ENCODE peak calls at places on chromosome 21, in seven cellular contexts. K is HCT116, N is SK-N-SH, O is K562, Z is HepG2, X is GM12878, B is H1. M is an unnamed sample.

GRCh38 chr21:14863745-14864210 is 201.0 kb downstream of the NRIP1 start:
- DNase-seq in K (no peak), N (no peak), O (no peak), Z (peak), X (no peak), B (no peak), M (no peak)

GRCh38 chr21:36512971-36513370 is 33.0 kb upstream of the CLDN14 start:
- DNase-seq in K (no peak), N (no peak), O (peak), Z (no peak), X (no peak), B (no peak), M (no peak)

GRCh38 chr21:16211339-16212303 is 481.8 kb downstream of the USP25 start:
- DNase-seq in K (no peak), N (no peak), O (no peak), Z (no peak), X (no peak), B (no peak), M (no peak)

GRCh38 chr21:37849703-37850102 is 66.6 kb downstream of the KCNJ6 start:
- DNase-seq in K (no peak), N (no peak), O (no peak), Z (no peak), X (no peak), B (no peak), M (no peak)

GRCh38 chr21:38968887-38969543 is 163.3 kb downstream of the ETS2 start:
- DNase-seq in K (no peak), N (no peak), O (no peak), Z (peak), X (no peak), B (no peak), M (no peak)

GRCh38 chr21:38721983-38722382 is 83.7 kb upstream of the ETS2 start:
- DNase-seq in K (no peak), N (no peak), O (no peak), Z (no peak), X (no peak), B (no peak), M (no peak)

GRCh38 chr21:16280731-16281130 is 550.9 kb downstream of the USP25 start:
- DNase-seq in K (no peak), N (no peak), O (no peak), Z (no peak), X (no peak), B (no peak), M (no peak)

GRCh38 chr21:41411449-41412089 is 14.5 kb upstream of the MX1 start:
- DNase-seq in K (no peak), N (no peak), O (no peak), Z (peak), X (peak), B (peak), M (no peak)

GRCh38 chr21:39096754-39097153 is 86.5 kb downstream of the PSMG1 start:
- DNase-seq in K (no peak), N (no peak), O (no peak), Z (no peak), X (no peak), B (peak), M (no peak)

GRCh38 chr21:41024341-41025056 is 143.5 kb upstream of the BACE2 start:
- DNase-seq in K (no peak), N (no peak), O (no peak), Z (no peak), X (no peak), B (no peak), M (peak)

GRCh38 chr21:38561205-38561604 is 62.9 kb upstream of the ERG start:
- DNase-seq in K (no peak), N (no peak), O (no peak), Z (no peak), X (no peak), B (no peak), M (no peak)

GRCh38 chr21:25496825-25497482 is 110.3 kb downstream of the MRPL39 start:
- DNase-seq in K (no peak), N (no peak), O (no peak), Z (no peak), X (no peak), B (no peak), M (no peak)

GRCh38 chr21:15098908-15099307 is 34.1 kb upstream of the NRIP1 start:
- DNase-seq in K (no peak), N (no peak), O (no peak), Z (no peak), X (no peak), B (no peak), M (no peak)

GRCh38 chr21:25412090-25412489 is 195.2 kb downstream of the MRPL39 start:
- DNase-seq in K (no peak), N (no peak), O (no peak), Z (no peak), X (no peak), B (no peak), M (no peak)

GRCh38 chr21:10521091-10521598 is at the start of gene TPTE:
- DNase-seq in K (no peak), N (peak), O (peak), Z (no peak), X (no peak), B (no peak), M (no peak)

GRCh38 chr21:38625000-38625399 is 126.7 kb upstream of the ERG start:
- DNase-seq in K (no peak), N (no peak), O (no peak), Z (no peak), X (no peak), B (no peak), M (no peak)

GRCh38 chr21:38712076-38712475 is 93.7 kb upstream of the ETS2 start:
- DNase-seq in K (peak), N (peak), O (no peak), Z (peak), X (no peak), B (no peak), M (peak)

GRCh38 chr21:29228306-29228705 is 70.4 kb upstream of the BACH1 start:
- DNase-seq in K (no peak), N (no peak), O (no peak), Z (no peak), X (no peak), B (no peak), M (no peak)

GRCh38 chr21:16571594-16571993 is 841.8 kb downstream of the USP25 start:
- DNase-seq in K (no peak), N (no peak), O (no peak), Z (no peak), X (no peak), B (no peak), M (no peak)

GRCh38 chr21:21921410-21922232 is 923.4 kb downstream of the NCAM2 start:
- DNase-seq in K (no peak), N (peak), O (peak), Z (no peak), X (no peak), B (no peak), M (peak)

GRCh38 chr21:41428847-41429246 is 2.8 kb downstream of the MX1 start:
- DNase-seq in K (no peak), N (no peak), O (no peak), Z (no peak), X (no peak), B (peak), M (no peak)

GRCh38 chr21:36127250-36127904 is 7.5 kb upstream of the CBR3 start:
- DNase-seq in K (no peak), N (no peak), O (no peak), Z (peak), X (no peak), B (no peak), M (no peak)

GRCh38 chr21:15009964-15010363 is 54.8 kb downstream of the NRIP1 start:
- DNase-seq in K (no peak), N (no peak), O (no peak), Z (no peak), X (no peak), B (no peak), M (no peak)

GRCh38 chr21:42624095-42624830 is 29.2 kb upstream of the PDE9A start:
- DNase-seq in K (no peak), N (no peak), O (no peak), Z (peak), X (no peak), B (no peak), M (no peak)
- TF ChIP-seq JUND in K (no peak), N (no peak), O (no peak), Z (no peak), X (no peak), B (no peak), M (no peak)

GRCh38 chr21:27590271-27590670 is 623.4 kb upstream of the ADAMTS5 start:
- DNase-seq in K (no peak), N (no peak), O (no peak), Z (no peak), X (no peak), B (no peak), M (no peak)
- TF ChIP-seq JUND in K (no peak), N (no peak), O (no peak), Z (no peak), X (no peak), B (no peak), M (no peak)

DNA sequence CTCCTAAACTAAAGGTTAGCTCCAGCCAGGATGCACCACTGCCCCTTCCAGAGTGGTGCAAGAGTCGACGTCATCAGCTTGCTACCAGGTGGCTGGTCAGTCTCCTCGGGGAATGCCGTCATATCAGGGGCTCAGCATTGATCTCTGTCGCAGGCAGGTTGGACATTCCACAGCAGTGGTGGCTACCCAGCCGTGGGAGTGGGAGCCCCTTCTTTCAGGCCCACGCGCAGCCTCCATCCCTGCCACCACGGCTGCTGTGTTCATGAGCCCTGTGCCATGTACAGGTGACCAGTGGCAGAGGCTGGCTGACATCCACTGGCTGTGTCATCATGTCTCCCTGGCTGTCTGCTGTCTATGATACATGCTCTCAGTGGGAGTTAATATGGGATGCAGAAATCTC is 25.5 kb downstream of the IL10RB start:
- DNase-seq in K (no peak), N (no peak), O (no peak), Z (no peak), X (no peak), B (no peak), M (no peak)
- TF ChIP-seq JUND in K (no peak), N (no peak), O (no peak), Z (no peak), X (no peak), B (no peak), M (no peak)

GRCh38 chr21:43768868-43769167 is 7.3 kb downstream of the CSTB start:
- DNase-seq in K (no peak), N (no peak), O (no peak), Z (no peak), X (no peak), B (peak), M (no peak)

GRCh38 chr21:43767498-43767979 is 8.6 kb downstream of the CSTB start:
- DNase-seq in K (no peak), N (no peak), O (no peak), Z (no peak), X (no peak), B (no peak), M (no peak)

GRCh38 chr21:43766734-43767497 is 9.2 kb downstream of the CSTB start:
- DNase-seq in K (no peak), N (no peak), O (no peak), Z (no peak), X (no peak), B (no peak), M (no peak)

GRCh38 chr21:43769325-43769958 is 6.7 kb downstream of the CSTB start:
- DNase-seq in K (no peak), N (no peak), O (no peak), Z (no peak), X (no peak), B (no peak), M (no peak)

DNA sequence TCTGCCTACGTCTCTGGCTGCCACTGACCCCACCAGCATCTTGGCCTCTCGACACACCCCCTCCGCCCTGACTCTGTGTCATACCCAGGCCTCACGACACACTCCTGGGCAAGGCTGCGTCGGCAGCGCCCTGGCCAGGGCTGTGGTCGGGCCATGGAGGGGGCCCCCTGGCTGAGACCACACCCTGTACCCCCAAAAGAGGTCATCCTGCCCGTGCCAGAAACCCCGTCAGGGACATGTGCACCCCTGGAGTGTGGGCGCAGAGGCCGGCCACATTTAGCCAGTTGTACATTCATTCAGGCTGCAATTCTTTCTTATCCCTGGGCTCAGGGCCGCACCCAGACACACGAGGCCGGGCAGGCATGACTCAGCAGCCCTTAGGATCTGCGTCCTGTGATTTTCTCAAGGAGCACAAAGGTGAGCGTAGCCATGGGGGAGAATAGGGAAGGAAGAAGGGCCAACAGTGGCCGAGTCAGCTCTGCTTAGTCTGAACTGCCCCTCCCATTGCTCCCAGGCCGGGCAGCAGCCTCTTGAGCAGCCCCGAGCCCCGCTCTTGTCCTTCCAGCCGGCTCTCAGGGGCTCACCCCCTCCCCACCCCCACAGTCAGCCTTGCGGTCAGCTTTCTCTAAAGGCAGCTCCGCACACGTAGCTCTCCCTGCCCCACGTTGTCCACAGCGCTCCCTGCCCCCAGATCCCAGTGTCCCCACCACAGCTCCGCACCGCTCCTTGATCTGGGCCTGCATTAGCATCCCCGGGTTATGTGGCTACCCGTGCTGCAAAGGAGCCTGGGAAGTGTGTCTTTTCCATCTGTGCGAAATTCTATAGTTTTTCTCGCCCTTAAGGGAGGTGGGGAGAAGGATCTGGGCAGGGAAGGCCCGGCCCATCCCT is 7.9 kb downstream of the CSTB start:
- DNase-seq in K (peak), N (no peak), O (peak), Z (no peak), X (no peak), B (peak), M (no peak)
- TF ChIP-seq JUND in K (no peak), N (no peak), O (peak), Z (no peak), X (no peak), B (no peak), M (no peak)

GRCh38 chr21:34843562-34843961 is 174.8 kb downstream of the CLIC6 start:
- DNase-seq in K (no peak), N (no peak), O (no peak), Z (no peak), X (no peak), B (no peak), M (no peak)

GRCh38 chr21:34844033-34844923 is 175.5 kb downstream of the CLIC6 start:
- DNase-seq in K (no peak), N (no peak), O (no peak), Z (no peak), X (no peak), B (no peak), M (no peak)

GRCh38 chr21:34840693-34841092 is 171.9 kb downstream of the CLIC6 start:
- DNase-seq in K (no peak), N (no peak), O (no peak), Z (peak), X (no peak), B (no peak), M (no peak)

GRCh38 chr21:34839070-34839820 is 170.5 kb downstream of the CLIC6 start:
- DNase-seq in K (no peak), N (no peak), O (no peak), Z (no peak), X (no peak), B (no peak), M (no peak)

GRCh38 chr21:34841154-34841553 is 172.4 kb downstream of the CLIC6 start:
- DNase-seq in K (no peak), N (no peak), O (no peak), Z (no peak), X (no peak), B (no peak), M (no peak)
- TF ChIP-seq JUND in K (no peak), N (no peak), O (no peak), Z (no peak), X (no peak), B (no peak), M (no peak)

DNA sequence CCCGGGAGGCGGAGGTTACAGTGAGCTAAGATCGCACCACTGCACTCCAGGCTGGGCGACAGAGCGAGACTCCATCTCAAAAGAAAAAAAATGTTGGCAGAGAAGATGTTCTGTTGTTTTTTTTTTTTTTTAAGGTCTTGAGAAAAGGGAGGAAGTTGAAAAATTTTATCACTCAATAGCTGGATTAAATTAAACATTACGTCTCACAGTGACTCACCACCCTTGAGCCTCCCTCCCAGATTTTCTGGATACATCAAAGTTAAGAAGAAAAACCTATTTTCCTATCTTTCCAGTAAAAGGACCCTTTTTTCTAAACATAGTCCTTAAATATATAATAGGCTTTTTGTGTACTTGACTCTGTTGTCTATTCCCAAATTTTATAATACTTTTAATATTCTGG is 35.5 kb downstream of the IFNAR1 start:
- DNase-seq in K (no peak), N (no peak), O (no peak), Z (no peak), X (no peak), B (no peak), M (no peak)
- TF ChIP-seq JUND in K (no peak), N (peak), O (no peak), Z (no peak), X (no peak), B (no peak), M (no peak)

GRCh38 chr21:44461438-44462089 is 6.3 kb downstream of the LRRC3 start:
- DNase-seq in K (no peak), N (peak), O (peak), Z (peak), X (no peak), B (no peak), M (peak)

GRCh38 chr21:44464351-44464750 is 9.0 kb downstream of the LRRC3 start:
- DNase-seq in K (no peak), N (no peak), O (no peak), Z (no peak), X (no peak), B (no peak), M (no peak)

GRCh38 chr21:44462090-44462833 is 7.0 kb downstream of the LRRC3 start:
- DNase-seq in K (no peak), N (no peak), O (no peak), Z (no peak), X (no peak), B (no peak), M (no peak)

GRCh38 chr21:44462834-44463200 is 7.5 kb downstream of the LRRC3 start:
- DNase-seq in K (no peak), N (no peak), O (no peak), Z (no peak), X (no peak), B (no peak), M (no peak)

DNA sequence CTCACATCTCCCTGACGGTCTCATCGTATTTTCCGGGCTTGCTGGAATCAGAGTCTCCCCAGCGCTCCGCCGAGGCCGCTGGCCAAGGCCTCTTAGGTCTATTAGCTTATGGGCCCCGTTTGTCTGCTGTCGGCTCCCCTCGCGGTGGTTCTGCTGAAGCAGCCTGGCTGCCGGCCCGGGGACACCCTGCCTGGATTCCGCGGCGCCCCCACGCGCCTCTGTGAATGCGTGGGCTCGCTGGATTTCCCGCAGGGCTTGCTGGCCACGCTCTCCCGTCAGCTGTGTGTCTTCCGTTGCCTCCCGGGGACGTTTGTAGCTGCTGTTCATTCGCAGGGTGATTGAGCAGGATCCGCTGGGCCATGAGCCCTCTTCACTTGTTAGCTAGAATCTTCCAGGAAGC is 8.4 kb downstream of the LRRC3 start:
- DNase-seq in K (no peak), N (peak), O (no peak), Z (no peak), X (no peak), B (no peak), M (no peak)
- TF ChIP-seq JUND in K (no peak), N (no peak), O (no peak), Z (no peak), X (no peak), B (no peak), M (no peak)

DNA sequence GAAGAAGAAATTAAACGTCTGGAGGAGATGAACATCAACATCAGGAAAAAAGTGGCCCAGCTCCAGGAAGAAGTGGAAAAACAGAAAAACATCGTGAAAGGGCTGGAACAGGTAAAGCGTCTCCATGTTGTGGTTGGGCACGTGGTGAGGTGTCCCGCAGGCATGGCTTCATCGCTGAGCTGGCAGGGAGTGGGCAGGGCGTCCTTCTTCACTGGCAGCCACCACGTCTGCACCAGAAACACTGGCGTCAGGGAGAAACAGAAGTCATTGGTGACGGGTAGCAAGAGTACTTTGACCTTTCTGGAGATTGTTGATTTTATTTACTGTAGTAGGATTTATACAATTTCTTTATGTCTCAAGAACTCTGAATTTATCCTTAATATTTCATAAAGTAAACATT is 59.0 kb upstream of the DIP2A start:
- DNase-seq in K (no peak), N (no peak), O (no peak), Z (no peak), X (no peak), B (no peak), M (no peak)
- TF ChIP-seq JUND in K (no peak), N (no peak), O (no peak), Z (no peak), X (no peak), B (no peak), M (no peak)